ENCODE peak calls at places on chromosome 17, in five cellular contexts. A is nephron progenitor cell; Q is GM04504; S is activated CD8-positive, alpha-beta T cell treated with anti-CD3 and anti-CD28 coated beads for 36 hours; M is fibroblast of the conjunctiva. Y is an unnamed sample.

GRCh38 chr17:31754239-31754945 is 104.7 kb downstream of the COPRS start:
- DNase-seq in Q (peak), S (no peak), A (no peak), M (peak), Y (no peak)

GRCh38 chr17:31541559-31541958 is 150.1 kb downstream of the RAB11FIP4 start:
- DNase-seq in M (no peak), A (no peak), S (no peak), Q (no peak), Y (no peak)

GRCh38 chr17:69743091-69743490 is 328.6 kb downstream of the MAP2K6 start:
- DNase-seq in S (no peak), M (no peak), A (no peak), Q (no peak), Y (no peak)

GRCh38 chr17:30550512-30551273 is 73.5 kb downstream of the GOSR1 start:
- DNase-seq in M (no peak), A (no peak), S (no peak), Q (no peak), Y (no peak)

GRCh38 chr17:34728771-34729310 is 149.5 kb downstream of the TMEM132E start:
- DNase-seq in Q (no peak), S (no peak), M (no peak), A (no peak), Y (no peak)

GRCh38 chr17:81231121-81231645 is 7.7 kb downstream of the TEPSIN start:
- DNase-seq in A (no peak), Q (no peak), S (no peak), M (no peak), Y (no peak)

GRCh38 chr17:72987166-72987565 is 105.3 kb downstream of the SLC39A11 start:
- DNase-seq in Q (no peak), S (no peak), M (no peak), A (no peak), Y (no peak)

GRCh38 chr17:46180895-46181279 is 12.3 kb downstream of the KANSL1 start:
- DNase-seq in S (no peak), M (no peak), A (no peak), Q (no peak), Y (no peak)

GRCh38 chr17:40075216-40076100 is 12.7 kb downstream of the THRA start:
- DNase-seq in Q (no peak), A (peak), S (peak), M (peak), Y (no peak)

GRCh38 chr17:42185497-42185860 is 227 bp upstream of the HCRT start:
- DNase-seq in Q (no peak), M (no peak), S (no peak), A (no peak), Y (no peak)

GRCh38 chr17:59668816-59669215 is 38.4 kb downstream of the PTRH2 start:
- DNase-seq in A (no peak), M (peak), Q (peak), S (no peak), Y (no peak)

GRCh38 chr17:1010586-1010985 is 13.7 kb downstream of the TIMM22 start:
- DNase-seq in M (no peak), Q (no peak), S (no peak), A (no peak), Y (no peak)

GRCh38 chr17:31310877-31311276 is 3.0 kb downstream of the EVI2B start:
- DNase-seq in M (no peak), Q (no peak), S (peak), A (no peak), Y (no peak)